ENCODE peak calls at places on chromosomes 5 and 9, in eight cellular contexts. One of them, this sample, is unnamed.

GRCh38 chr9:99305820-99306811 is 84.0 kb downstream of the SEC61B start:
- DNase-seq in heart left ventricle: no peak
- DNase-seq in fibroblast of villous mesenchyme: no peak
- DNase-seq in A549: no peak
- DNase-seq in cardiac muscle cell: no peak
- DNase-seq in omental fat pad: no peak
- DNase-seq in HCT116: no peak
- DNase-seq in NB4: no peak
- DNase-seq in this sample: no peak

GRCh38 chr5:151173711-151174611 is 16.4 kb upstream of the ANXA6 start:
- DNase-seq in heart left ventricle: no peak
- DNase-seq in fibroblast of villous mesenchyme: no peak
- DNase-seq in A549: no peak
- DNase-seq in cardiac muscle cell: no peak
- DNase-seq in omental fat pad: no peak
- DNase-seq in HCT116: no peak
- DNase-seq in NB4: no peak
- DNase-seq in this sample: no peak

GRCh38 chr5:115770466-115770865 is 46.0 kb downstream of the CDO1 start:
- DNase-seq in heart left ventricle: no peak
- DNase-seq in fibroblast of villous mesenchyme: peak
- DNase-seq in A549: peak
- DNase-seq in cardiac muscle cell: no peak
- DNase-seq in omental fat pad: no peak
- DNase-seq in HCT116: peak
- DNase-seq in NB4: peak
- DNase-seq in this sample: no peak

GRCh38 chr5:53191766-53192165 is 82.2 kb upstream of the MOCS2 start:
- DNase-seq in heart left ventricle: no peak
- DNase-seq in fibroblast of villous mesenchyme: peak
- DNase-seq in A549: no peak
- DNase-seq in cardiac muscle cell: no peak
- DNase-seq in omental fat pad: no peak
- DNase-seq in HCT116: no peak
- DNase-seq in NB4: no peak
- DNase-seq in this sample: no peak

GRCh38 chr5:107329850-107330249 is 340.9 kb downstream of the EFNA5 start:
- DNase-seq in heart left ventricle: no peak
- DNase-seq in fibroblast of villous mesenchyme: no peak
- DNase-seq in A549: no peak
- DNase-seq in cardiac muscle cell: no peak
- DNase-seq in omental fat pad: no peak
- DNase-seq in HCT116: no peak
- DNase-seq in NB4: no peak
- DNase-seq in this sample: no peak

GRCh38 chr9:124011460-124012301 is at the start of gene LHX2:
- DNase-seq in heart left ventricle: peak
- DNase-seq in fibroblast of villous mesenchyme: peak
- DNase-seq in A549: peak
- DNase-seq in cardiac muscle cell: peak
- DNase-seq in omental fat pad: no peak
- DNase-seq in HCT116: peak
- DNase-seq in NB4: peak
- DNase-seq in this sample: no peak

GRCh38 chr9:35374436-35374835 is 115.5 kb upstream of the RUSC2 start:
- DNase-seq in heart left ventricle: no peak
- DNase-seq in fibroblast of villous mesenchyme: no peak
- DNase-seq in A549: no peak
- DNase-seq in cardiac muscle cell: no peak
- DNase-seq in omental fat pad: no peak
- DNase-seq in HCT116: no peak
- DNase-seq in NB4: no peak
- DNase-seq in this sample: no peak

GRCh38 chr9:71897573-71897972 is 13.4 kb downstream of the ABHD17B start:
- DNase-seq in heart left ventricle: no peak
- DNase-seq in fibroblast of villous mesenchyme: no peak
- DNase-seq in A549: no peak
- DNase-seq in cardiac muscle cell: no peak
- DNase-seq in omental fat pad: no peak
- DNase-seq in HCT116: no peak
- DNase-seq in NB4: peak
- DNase-seq in this sample: no peak

GRCh38 chr9:133332381-133332730 is 3.6 kb downstream of the SURF6 start:
- DNase-seq in heart left ventricle: no peak
- DNase-seq in fibroblast of villous mesenchyme: no peak
- DNase-seq in A549: no peak
- DNase-seq in cardiac muscle cell: no peak
- DNase-seq in omental fat pad: no peak
- DNase-seq in HCT116: no peak
- DNase-seq in NB4: no peak
- DNase-seq in this sample: peak

GRCh38 chr5:74766348-74766886 is 500 bp downstream of the GFM2 start:
- DNase-seq in heart left ventricle: no peak
- DNase-seq in fibroblast of villous mesenchyme: peak
- DNase-seq in A549: peak
- DNase-seq in cardiac muscle cell: peak
- DNase-seq in omental fat pad: no peak
- DNase-seq in HCT116: peak
- DNase-seq in NB4: peak
- DNase-seq in this sample: no peak

GRCh38 chr5:10593531-10594181 is 29.8 kb downstream of the ANKRD33B start:
- DNase-seq in heart left ventricle: no peak
- DNase-seq in fibroblast of villous mesenchyme: no peak
- DNase-seq in A549: no peak
- DNase-seq in cardiac muscle cell: no peak
- DNase-seq in omental fat pad: no peak
- DNase-seq in HCT116: no peak
- DNase-seq in NB4: no peak
- DNase-seq in this sample: no peak
- TF ChIP-seq CTCF in heart left ventricle: no peak
- TF ChIP-seq CTCF in fibroblast of villous mesenchyme: no peak
- TF ChIP-seq CTCF in A549: no peak
- TF ChIP-seq CTCF in cardiac muscle cell: no peak
- TF ChIP-seq CTCF in omental fat pad: no peak
- TF ChIP-seq CTCF in HCT116: no peak
- TF ChIP-seq CTCF in NB4: no peak
- TF ChIP-seq CTCF in this sample: no peak

DNA sequence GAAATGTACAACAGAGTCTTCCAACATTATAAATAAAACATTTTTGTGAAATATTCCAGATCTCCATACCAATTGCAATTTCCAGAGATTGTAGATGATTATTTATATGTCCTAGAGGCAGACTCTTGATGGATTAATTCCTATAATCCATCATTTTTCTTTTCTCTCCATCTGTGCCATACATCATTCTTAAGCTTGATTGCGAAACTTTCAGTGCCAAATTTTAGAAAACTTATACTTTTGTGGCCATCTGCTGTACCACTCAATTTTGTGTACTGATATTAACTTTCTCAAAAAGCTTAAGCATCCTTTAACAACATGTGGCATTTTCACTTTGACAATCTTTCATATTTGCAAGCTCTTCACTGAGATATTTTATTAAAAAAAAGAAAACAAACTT is 446.9 kb downstream of the SEMA5A start:
- DNase-seq in heart left ventricle: no peak
- DNase-seq in fibroblast of villous mesenchyme: no peak
- DNase-seq in A549: no peak
- DNase-seq in cardiac muscle cell: no peak
- DNase-seq in omental fat pad: no peak
- DNase-seq in HCT116: no peak
- DNase-seq in NB4: no peak
- DNase-seq in this sample: no peak
- TF ChIP-seq CTCF in heart left ventricle: no peak
- TF ChIP-seq CTCF in fibroblast of villous mesenchyme: no peak
- TF ChIP-seq CTCF in A549: no peak
- TF ChIP-seq CTCF in cardiac muscle cell: no peak
- TF ChIP-seq CTCF in omental fat pad: no peak
- TF ChIP-seq CTCF in HCT116: no peak
- TF ChIP-seq CTCF in NB4: no peak
- TF ChIP-seq CTCF in this sample: no peak

GRCh38 chr5:135269224-135269623 is 129.8 kb downstream of the MACROH2A1 start:
- DNase-seq in heart left ventricle: no peak
- DNase-seq in fibroblast of villous mesenchyme: peak
- DNase-seq in A549: no peak
- DNase-seq in cardiac muscle cell: no peak
- DNase-seq in omental fat pad: no peak
- DNase-seq in HCT116: no peak
- DNase-seq in NB4: no peak
- DNase-seq in this sample: no peak

GRCh38 chr5:135273212-135273611 is 125.8 kb downstream of the MACROH2A1 start:
- DNase-seq in heart left ventricle: no peak
- DNase-seq in fibroblast of villous mesenchyme: no peak
- DNase-seq in A549: no peak
- DNase-seq in cardiac muscle cell: no peak
- DNase-seq in omental fat pad: no peak
- DNase-seq in HCT116: no peak
- DNase-seq in NB4: no peak
- DNase-seq in this sample: no peak

GRCh38 chr5:135269828-135270545 is 129.0 kb downstream of the MACROH2A1 start:
- DNase-seq in heart left ventricle: no peak
- DNase-seq in fibroblast of villous mesenchyme: peak
- DNase-seq in A549: no peak
- DNase-seq in cardiac muscle cell: no peak
- DNase-seq in omental fat pad: no peak
- DNase-seq in HCT116: no peak
- DNase-seq in NB4: no peak
- DNase-seq in this sample: no peak

GRCh38 chr5:135272311-135272805 is 126.7 kb downstream of the MACROH2A1 start:
- DNase-seq in heart left ventricle: no peak
- DNase-seq in fibroblast of villous mesenchyme: no peak
- DNase-seq in A549: no peak
- DNase-seq in cardiac muscle cell: no peak
- DNase-seq in omental fat pad: no peak
- DNase-seq in HCT116: no peak
- DNase-seq in NB4: no peak
- DNase-seq in this sample: no peak

GRCh38 chr5:135271533-135272310 is 127.3 kb downstream of the MACROH2A1 start:
- DNase-seq in heart left ventricle: no peak
- DNase-seq in fibroblast of villous mesenchyme: peak
- DNase-seq in A549: no peak
- DNase-seq in cardiac muscle cell: peak
- DNase-seq in omental fat pad: no peak
- DNase-seq in HCT116: no peak
- DNase-seq in NB4: no peak
- DNase-seq in this sample: no peak
- TF ChIP-seq CTCF in heart left ventricle: no peak
- TF ChIP-seq CTCF in fibroblast of villous mesenchyme: no peak
- TF ChIP-seq CTCF in A549: no peak
- TF ChIP-seq CTCF in cardiac muscle cell: no peak
- TF ChIP-seq CTCF in omental fat pad: no peak
- TF ChIP-seq CTCF in HCT116: no peak
- TF ChIP-seq CTCF in NB4: no peak
- TF ChIP-seq CTCF in this sample: no peak

GRCh38 chr5:169666365-169666764 is 29.3 kb downstream of the DOCK2 start:
- DNase-seq in heart left ventricle: no peak
- DNase-seq in fibroblast of villous mesenchyme: no peak
- DNase-seq in A549: no peak
- DNase-seq in cardiac muscle cell: no peak
- DNase-seq in omental fat pad: no peak
- DNase-seq in HCT116: no peak
- DNase-seq in NB4: no peak
- DNase-seq in this sample: no peak

GRCh38 chr5:169667896-169668674 is 31.0 kb downstream of the DOCK2 start:
- DNase-seq in heart left ventricle: no peak
- DNase-seq in fibroblast of villous mesenchyme: no peak
- DNase-seq in A549: peak
- DNase-seq in cardiac muscle cell: no peak
- DNase-seq in omental fat pad: no peak
- DNase-seq in HCT116: no peak
- DNase-seq in NB4: no peak
- DNase-seq in this sample: no peak

GRCh38 chr5:169670769-169671525 is 33.9 kb downstream of the DOCK2 start:
- DNase-seq in heart left ventricle: no peak
- DNase-seq in fibroblast of villous mesenchyme: no peak
- DNase-seq in A549: no peak
- DNase-seq in cardiac muscle cell: no peak
- DNase-seq in omental fat pad: no peak
- DNase-seq in HCT116: no peak
- DNase-seq in NB4: no peak
- DNase-seq in this sample: no peak

GRCh38 chr5:169663537-169663936 is 26.5 kb downstream of the DOCK2 start:
- DNase-seq in heart left ventricle: no peak
- DNase-seq in fibroblast of villous mesenchyme: no peak
- DNase-seq in A549: no peak
- DNase-seq in cardiac muscle cell: no peak
- DNase-seq in omental fat pad: no peak
- DNase-seq in HCT116: no peak
- DNase-seq in NB4: no peak
- DNase-seq in this sample: no peak

GRCh38 chr5:169668732-169669131 is 31.7 kb downstream of the DOCK2 start:
- DNase-seq in heart left ventricle: no peak
- DNase-seq in fibroblast of villous mesenchyme: no peak
- DNase-seq in A549: peak
- DNase-seq in cardiac muscle cell: peak
- DNase-seq in omental fat pad: no peak
- DNase-seq in HCT116: no peak
- DNase-seq in NB4: no peak
- DNase-seq in this sample: no peak
- TF ChIP-seq CTCF in heart left ventricle: no peak
- TF ChIP-seq CTCF in fibroblast of villous mesenchyme: no peak
- TF ChIP-seq CTCF in A549: peak
- TF ChIP-seq CTCF in cardiac muscle cell: no peak
- TF ChIP-seq CTCF in omental fat pad: no peak
- TF ChIP-seq CTCF in HCT116: no peak
- TF ChIP-seq CTCF in NB4: no peak
- TF ChIP-seq CTCF in this sample: no peak

GRCh38 chr5:1669276-1670155 is 130.1 kb downstream of the MRPL36 start:
- DNase-seq in heart left ventricle: no peak
- DNase-seq in fibroblast of villous mesenchyme: no peak
- DNase-seq in A549: no peak
- DNase-seq in cardiac muscle cell: no peak
- DNase-seq in omental fat pad: no peak
- DNase-seq in HCT116: no peak
- DNase-seq in NB4: no peak
- DNase-seq in this sample: no peak

GRCh38 chr5:1666812-1667588 is 132.6 kb downstream of the MRPL36 start:
- DNase-seq in heart left ventricle: no peak
- DNase-seq in fibroblast of villous mesenchyme: peak
- DNase-seq in A549: peak
- DNase-seq in cardiac muscle cell: peak
- DNase-seq in omental fat pad: no peak
- DNase-seq in HCT116: no peak
- DNase-seq in NB4: no peak
- DNase-seq in this sample: no peak

GRCh38 chr5:1667648-1668140 is 131.9 kb downstream of the MRPL36 start:
- DNase-seq in heart left ventricle: no peak
- DNase-seq in fibroblast of villous mesenchyme: no peak
- DNase-seq in A549: no peak
- DNase-seq in cardiac muscle cell: no peak
- DNase-seq in omental fat pad: no peak
- DNase-seq in HCT116: no peak
- DNase-seq in NB4: no peak
- DNase-seq in this sample: no peak

GRCh38 chr5:1666221-1666620 is 133.4 kb downstream of the MRPL36 start:
- DNase-seq in heart left ventricle: no peak
- DNase-seq in fibroblast of villous mesenchyme: no peak
- DNase-seq in A549: no peak
- DNase-seq in cardiac muscle cell: no peak
- DNase-seq in omental fat pad: no peak
- DNase-seq in HCT116: no peak
- DNase-seq in NB4: no peak
- DNase-seq in this sample: no peak

GRCh38 chr5:1668141-1668721 is 131.4 kb downstream of the MRPL36 start:
- DNase-seq in heart left ventricle: no peak
- DNase-seq in fibroblast of villous mesenchyme: no peak
- DNase-seq in A549: no peak
- DNase-seq in cardiac muscle cell: no peak
- DNase-seq in omental fat pad: no peak
- DNase-seq in HCT116: no peak
- DNase-seq in NB4: peak
- DNase-seq in this sample: no peak
- TF ChIP-seq CTCF in heart left ventricle: no peak
- TF ChIP-seq CTCF in fibroblast of villous mesenchyme: no peak
- TF ChIP-seq CTCF in A549: no peak
- TF ChIP-seq CTCF in cardiac muscle cell: no peak
- TF ChIP-seq CTCF in omental fat pad: no peak
- TF ChIP-seq CTCF in HCT116: no peak
- TF ChIP-seq CTCF in NB4: peak
- TF ChIP-seq CTCF in this sample: no peak